ENCODE peak calls at places on chromosomes 3 and 15, in five cellular contexts. M is heart right ventricle; I is heart left ventricle; N is neural progenitor cell; F is CD8-positive, alpha-beta memory T cell. L is an unnamed sample. For H3K4me1, the result is how much of the 10 kb centered on the place peaks cover.

GRCh38 chr3:114418724-114419543 is 125.1 kb downstream of the TIGIT start:
- DNase-seq in M (no peak), I (no peak), N (peak), F (peak), L (no peak)

GRCh38 chr3:9142346-9142745 is 107.1 kb downstream of the SRGAP3 start:
- DNase-seq in M (no peak), I (no peak), N (no peak), F (no peak), L (no peak)

GRCh38 chr3:151631946-151632345 is 101.8 kb upstream of the AADACL2 start:
- DNase-seq in M (no peak), I (no peak), N (no peak), F (no peak), L (no peak)

GRCh38 chr3:23668430-23668904 is 137.3 kb upstream of the UBE2E1 start:
- DNase-seq in M (no peak), I (no peak), N (no peak), F (no peak), L (no peak)

GRCh38 chr3:69926385-69926784 is 73.1 kb upstream of the SAMMSON start:
- DNase-seq in M (no peak), I (no peak), N (no peak), F (no peak), L (no peak)

GRCh38 chr15:82894971-82895520 is 57.5 kb downstream of the HOMER2 start:
- DNase-seq in M (no peak), I (no peak), N (peak), F (no peak), L (no peak)

GRCh38 chr15:58447244-58448010 is 15.6 kb downstream of the LIPC start:
- DNase-seq in M (no peak), I (no peak), N (no peak), F (no peak), L (no peak)

GRCh38 chr3:62493116-62493801 is 119.9 kb upstream of the FEZF2 start:
- DNase-seq in M (no peak), I (no peak), N (peak), F (no peak), L (no peak)

GRCh38 chr3:115986555-115987207 is 363.4 kb downstream of the GAP43 start:
- DNase-seq in M (no peak), I (no peak), N (peak), F (no peak), L (no peak)

GRCh38 chr3:22594990-22595389 is 608.1 kb upstream of the UBE2E2 start:
- DNase-seq in M (no peak), I (no peak), N (no peak), F (no peak), L (no peak)

GRCh38 chr3:109154989-109155388 is 18.5 kb downstream of the C3orf85 start:
- DNase-seq in M (no peak), I (no peak), N (no peak), F (no peak), L (no peak)

GRCh38 chr3:119562307-119562961 is 3.0 kb upstream of the CD80 start:
- DNase-seq in M (no peak), I (peak), N (no peak), F (peak), L (no peak)

GRCh38 chr3:20575153-20575552 is 389.1 kb upstream of the SGO1 start:
- DNase-seq in M (no peak), I (no peak), N (peak), F (no peak), L (no peak)

GRCh38 chr3:193720169-193720568 is 127.2 kb downstream of the OPA1 start:
- DNase-seq in M (no peak), I (no peak), N (no peak), F (no peak), L (no peak)

GRCh38 chr3:4588410-4588809 is 95.3 kb downstream of the ITPR1 start:
- DNase-seq in M (no peak), I (no peak), N (no peak), F (no peak), L (no peak)

GRCh38 chr3:104745313-104745712 is 621.4 kb upstream of the ALCAM start:
- DNase-seq in M (no peak), I (no peak), N (peak), F (no peak), L (no peak)

GRCh38 chr3:156793851-156794250 is 32.3 kb upstream of the LEKR1 start:
- DNase-seq in M (no peak), I (no peak), N (no peak), F (no peak), L (no peak)

GRCh38 chr15:89647191-89647851 is 7.9 kb downstream of the KIF7 start:
- DNase-seq in M (peak), I (peak), N (peak), F (peak), L (peak)

GRCh38 chr3:46987485-46988401 is 8.3 kb downstream of the NBEAL2 start:
- DNase-seq in M (peak), I (peak), N (no peak), F (peak), L (peak)

GRCh38 chr3:11335056-11335608 is 62.9 kb downstream of the ATG7 start:
- DNase-seq in M (peak), I (no peak), N (peak), F (peak), L (no peak)

GRCh38 chr3:130711885-130712284 is 34.7 kb downstream of the PIK3R4 start:
- DNase-seq in M (no peak), I (no peak), N (no peak), F (no peak), L (no peak)

GRCh38 chr3:53040361-53040820 is 5.5 kb downstream of the SFMBT1 start:
- DNase-seq in M (no peak), I (no peak), N (no peak), F (no peak), L (no peak)

GRCh38 chr15:66875588-66876422 is 173.8 kb downstream of the SMAD6 start:
- DNase-seq in M (no peak), I (no peak), N (no peak), F (no peak), L (peak)

GRCh38 chr3:12982619-12983101 is 90.6 kb downstream of the IQSEC1 start:
- DNase-seq in M (no peak), I (no peak), N (no peak), F (no peak), L (no peak)

GRCh38 chr3:113638910-113639309 is 57.5 kb downstream of the USF3 start:
- DNase-seq in M (no peak), I (no peak), N (no peak), F (no peak), L (no peak)

GRCh38 chr15:96245252-96245651 is 85.2 kb upstream of the NR2F2 start:
- DNase-seq in M (no peak), I (no peak), N (no peak), F (no peak), L (no peak)

GRCh38 chr3:160618363-160618762 is 53.0 kb upstream of the KPNA4 start:
- DNase-seq in M (no peak), I (no peak), N (no peak), F (no peak), L (no peak)

GRCh38 chr3:156206157-156206556 is 85.8 kb downstream of the KCNAB1 start:
- DNase-seq in M (no peak), I (no peak), N (no peak), F (no peak), L (no peak)

GRCh38 chr3:162729686-162730085 is 1233.1 kb downstream of the OTOL1 start:
- DNase-seq in M (no peak), I (no peak), N (no peak), F (no peak), L (no peak)

GRCh38 chr15:90780916-90781315 is 63.8 kb downstream of the BLM start:
- DNase-seq in M (no peak), I (no peak), N (no peak), F (peak), L (no peak)

GRCh38 chr3:177640319-177640997 is 443.2 kb upstream of the TBL1XR1 start:
- DNase-seq in M (no peak), I (peak), N (no peak), F (no peak), L (no peak)

GRCh38 chr15:60720493-60721231 is 241.7 kb upstream of the ICE2 start:
- DNase-seq in M (no peak), I (no peak), N (no peak), F (peak), L (no peak)

GRCh38 chr15:81899024-81899423 is 146.8 kb downstream of the MEX3B start:
- DNase-seq in M (no peak), I (no peak), N (no peak), F (no peak), L (no peak)

GRCh38 chr3:150278843-150279341 is 129.2 kb upstream of the TSC22D2 start:
- DNase-seq in M (no peak), I (no peak), N (peak), F (no peak), L (no peak)

GRCh38 chr15:75606711-75607684 is 18.5 kb downstream of the SNUPN start:
- DNase-seq in M (no peak), I (no peak), N (no peak), F (peak), L (no peak)

GRCh38 chr3:26437678-26438077 is 184.9 kb upstream of the LRRC3B start:
- DNase-seq in M (no peak), I (no peak), N (no peak), F (no peak), L (no peak)

GRCh38 chr15:50257924-50258323 is 7.6 kb downstream of the HDC start:
- DNase-seq in M (no peak), I (no peak), N (no peak), F (no peak), L (peak)

DNA sequence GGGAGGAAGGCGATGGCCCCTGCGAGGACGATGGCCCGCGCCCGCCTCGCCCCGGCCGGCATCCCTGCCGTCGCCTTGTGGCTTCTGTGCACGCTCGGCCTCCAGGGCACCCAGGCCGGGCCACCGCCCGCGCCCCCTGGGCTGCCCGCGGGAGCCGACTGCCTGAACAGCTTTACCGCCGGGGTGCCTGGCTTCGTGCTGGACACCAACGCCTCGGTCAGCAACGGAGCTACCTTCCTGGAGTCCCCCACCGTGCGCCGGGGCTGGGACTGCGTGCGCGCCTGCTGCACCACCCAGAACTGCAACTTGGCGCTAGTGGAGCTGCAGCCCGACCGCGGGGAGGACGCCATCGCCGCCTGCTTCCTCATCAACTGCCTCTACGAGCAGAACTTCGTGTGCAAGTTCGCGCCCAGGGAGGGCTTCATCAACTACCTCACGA is 714 bp downstream of the SPINT1 start:
- DNase-seq in M (no peak), I (peak), N (peak), F (peak), L (peak)
- H3K4me3 ChIP-seq in M (peak), I (peak), N (peak), F (peak), L (peak)

DNA sequence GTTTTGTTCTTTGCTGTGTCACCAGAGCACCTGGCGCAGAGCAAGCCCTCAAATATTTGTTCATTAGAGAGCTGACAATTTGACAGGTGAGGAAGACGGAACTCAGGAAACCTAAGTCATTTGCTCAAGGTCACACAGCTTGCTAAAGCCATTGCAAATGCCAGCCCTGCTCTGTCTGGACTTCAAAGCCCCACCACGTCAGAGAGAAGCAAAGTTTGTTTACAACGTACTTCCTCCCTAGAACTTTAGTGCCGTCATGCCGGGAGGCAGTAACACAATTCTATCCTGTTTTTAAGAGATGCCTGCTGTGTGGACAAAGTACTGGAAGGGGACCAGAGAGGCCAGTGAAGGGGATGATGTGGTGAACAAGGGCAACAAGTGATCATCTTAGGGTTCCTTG is 216.6 kb upstream of the PRICKLE2 start:
- DNase-seq in M (no peak), I (no peak), N (no peak), F (no peak), L (no peak)
- H3K4me1 ChIP-seq in M (under half), I (under half), N (under half), F (under half), L (under half)

DNA sequence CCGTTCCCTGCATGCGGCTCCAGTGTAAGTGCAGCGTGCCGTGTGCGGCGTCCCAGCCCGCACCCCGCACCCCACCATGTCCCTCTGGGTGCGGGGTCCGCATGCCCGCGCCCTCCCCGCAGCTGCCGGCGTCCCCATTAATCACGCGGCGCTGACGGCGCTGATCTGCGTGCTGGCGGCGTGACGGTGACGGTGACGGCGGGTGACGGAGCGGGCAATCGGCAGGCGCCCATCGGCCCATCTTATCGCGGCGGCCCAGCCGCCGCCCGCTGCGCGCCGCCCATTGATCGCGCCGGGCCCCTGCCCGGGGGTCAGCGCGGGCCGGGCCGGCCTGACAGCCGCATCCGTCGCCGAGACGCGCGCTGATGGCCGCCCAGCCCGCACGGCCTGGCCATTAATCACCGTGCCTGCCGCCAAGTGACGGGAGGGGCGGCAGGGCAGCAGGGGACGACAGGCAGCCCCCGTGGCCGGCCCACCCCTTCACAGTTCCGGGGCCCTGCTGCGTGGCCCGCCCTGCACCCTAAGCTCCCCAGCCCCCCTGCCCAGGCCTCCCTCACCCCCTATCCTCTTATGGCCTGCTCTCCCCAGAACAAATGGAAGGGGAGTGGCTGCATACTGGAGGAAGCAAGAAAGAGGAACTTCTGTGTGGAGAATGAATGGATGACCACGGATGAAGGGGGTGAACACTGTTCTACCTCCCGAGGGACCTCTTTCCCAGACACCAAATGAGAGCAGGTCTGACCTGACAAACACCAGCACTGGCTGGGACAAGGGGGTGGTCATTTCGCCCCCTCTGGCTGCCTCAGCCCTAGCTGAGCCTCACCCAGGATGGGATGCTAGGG is 24.8 kb downstream of the SEC61A1 start:
- DNase-seq in M (no peak), I (no peak), N (peak), F (no peak), L (no peak)
- H3K4me3 ChIP-seq in M (peak), I (peak), N (peak), F (peak), L (peak)

GRCh38 chr15:55633731-55634130 is 45.6 kb upstream of the PYGO1 start:
- DNase-seq in M (no peak), I (no peak), N (no peak), F (no peak), L (no peak)
- H3K4me1 ChIP-seq in M (under half), I (under half), N (under half), F (under half), L (under half)

GRCh38 chr15:88255109-88255495 is 1.4 kb downstream of the NTRK3 start:
- DNase-seq in M (no peak), I (no peak), N (no peak), F (no peak), L (no peak)

GRCh38 chr15:88256261-88257230 is at the start of gene NTRK3:
- DNase-seq in M (no peak), I (no peak), N (peak), F (no peak), L (no peak)

GRCh38 chr15:88257311-88257901 is 867 bp upstream of the NTRK3 start:
- DNase-seq in M (no peak), I (no peak), N (peak), F (no peak), L (no peak)

GRCh38 chr15:88258021-88258641 is 1.6 kb upstream of the NTRK3 start:
- DNase-seq in M (peak), I (peak), N (peak), F (no peak), L (no peak)

GRCh38 chr15:88255496-88256171 is 905 bp downstream of the NTRK3 start:
- DNase-seq in M (no peak), I (no peak), N (peak), F (no peak), L (no peak)
- H3K4me3 ChIP-seq in M (peak), I (peak), N (peak), F (no peak), L (no peak)

DNA sequence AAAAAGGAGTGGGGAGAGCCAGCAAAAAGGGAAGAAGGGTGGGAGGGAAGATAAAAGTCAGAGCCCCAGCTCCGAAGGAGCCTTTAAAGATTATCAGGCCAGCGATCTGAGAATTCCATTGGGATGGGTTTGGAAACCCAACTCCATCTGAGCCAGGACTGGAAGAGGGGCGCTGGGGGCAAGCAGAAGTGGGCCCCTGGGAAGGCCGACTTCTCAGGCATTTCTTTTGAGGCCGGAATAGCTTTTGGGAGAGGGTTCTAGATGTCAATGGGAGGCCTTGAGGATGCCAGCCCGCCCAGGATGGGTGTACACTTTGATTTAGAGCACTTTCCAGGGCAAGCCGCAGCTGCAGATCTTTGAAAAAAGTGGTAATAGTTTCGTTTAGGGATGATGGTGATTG is 6.6 kb upstream of the SOX2 start:
- DNase-seq in M (no peak), I (no peak), N (peak), F (no peak), L (no peak)
- H3K4me1 ChIP-seq in M (under half), I (under half), N (half or more), F (under half), L (under half)

L was measured in lung.